ENCODE peak calls at places on chromosomes 1 and 21, in eight cellular contexts. One of them, this sample, is unnamed. For H3K4me1 and H3K9me3, the result is how much of the 10 kb centered on the place peaks cover.

GRCh38 chr1:219113261-219113660 is 60.4 kb upstream of the LYPLAL1 start:
- DNase-seq in H9: no peak
- DNase-seq in DND-41: no peak
- DNase-seq in fibroblast of lung: no peak
- DNase-seq in esophagus squamous epithelium: no peak
- DNase-seq in A549: no peak
- DNase-seq in pancreas: no peak
- DNase-seq in ovary: no peak
- DNase-seq in this sample: no peak

GRCh38 chr21:35857082-35857481 is 203.2 kb downstream of the SETD4 start:
- DNase-seq in H9: no peak
- DNase-seq in DND-41: no peak
- DNase-seq in fibroblast of lung: no peak
- DNase-seq in esophagus squamous epithelium: no peak
- DNase-seq in A549: no peak
- DNase-seq in pancreas: no peak
- DNase-seq in ovary: no peak
- DNase-seq in this sample: no peak

GRCh38 chr1:45007311-45007710 is 3.8 kb downstream of the HECTD3 start:
- DNase-seq in H9: no peak
- DNase-seq in DND-41: no peak
- DNase-seq in fibroblast of lung: no peak
- DNase-seq in esophagus squamous epithelium: no peak
- DNase-seq in A549: no peak
- DNase-seq in pancreas: no peak
- DNase-seq in ovary: no peak
- DNase-seq in this sample: no peak

GRCh38 chr1:183304466-183305122 is 113.6 kb downstream of the NMNAT2 start:
- DNase-seq in H9: no peak
- DNase-seq in DND-41: no peak
- DNase-seq in fibroblast of lung: no peak
- DNase-seq in esophagus squamous epithelium: no peak
- DNase-seq in A549: no peak
- DNase-seq in pancreas: no peak
- DNase-seq in ovary: no peak
- DNase-seq in this sample: no peak

GRCh38 chr1:230069813-230070212 is 2.8 kb downstream of the GALNT2 start:
- DNase-seq in H9: no peak
- DNase-seq in DND-41: no peak
- DNase-seq in fibroblast of lung: no peak
- DNase-seq in esophagus squamous epithelium: no peak
- DNase-seq in A549: no peak
- DNase-seq in pancreas: no peak
- DNase-seq in ovary: no peak
- DNase-seq in this sample: no peak

GRCh38 chr1:210944255-210944654 is 189.7 kb downstream of the KCNH1 start:
- DNase-seq in H9: no peak
- DNase-seq in DND-41: no peak
- DNase-seq in fibroblast of lung: no peak
- DNase-seq in esophagus squamous epithelium: no peak
- DNase-seq in A549: no peak
- DNase-seq in pancreas: no peak
- DNase-seq in ovary: no peak
- DNase-seq in this sample: no peak

GRCh38 chr1:11957891-11958290 is 22.4 kb upstream of the MFN2 start:
- DNase-seq in H9: no peak
- DNase-seq in DND-41: no peak
- DNase-seq in fibroblast of lung: no peak
- DNase-seq in esophagus squamous epithelium: no peak
- DNase-seq in A549: no peak
- DNase-seq in pancreas: no peak
- DNase-seq in ovary: no peak
- DNase-seq in this sample: no peak

GRCh38 chr1:70382682-70383081 is 28.2 kb upstream of the ANKRD13C start:
- DNase-seq in H9: no peak
- DNase-seq in DND-41: no peak
- DNase-seq in fibroblast of lung: no peak
- DNase-seq in esophagus squamous epithelium: no peak
- DNase-seq in A549: no peak
- DNase-seq in pancreas: no peak
- DNase-seq in ovary: no peak
- DNase-seq in this sample: no peak

GRCh38 chr1:11984559-11984958 is 4.3 kb downstream of the MFN2 start:
- DNase-seq in H9: no peak
- DNase-seq in DND-41: no peak
- DNase-seq in fibroblast of lung: no peak
- DNase-seq in esophagus squamous epithelium: no peak
- DNase-seq in A549: no peak
- DNase-seq in pancreas: no peak
- DNase-seq in ovary: no peak
- DNase-seq in this sample: no peak

GRCh38 chr1:119587328-119587727 is 60.7 kb downstream of the ZNF697 start:
- DNase-seq in H9: no peak
- DNase-seq in DND-41: no peak
- DNase-seq in fibroblast of lung: peak
- DNase-seq in esophagus squamous epithelium: no peak
- DNase-seq in A549: no peak
- DNase-seq in pancreas: no peak
- DNase-seq in ovary: no peak
- DNase-seq in this sample: no peak

GRCh38 chr1:172929006-172929405 is 121.7 kb downstream of the TNFSF18 start:
- DNase-seq in H9: no peak
- DNase-seq in DND-41: no peak
- DNase-seq in fibroblast of lung: peak
- DNase-seq in esophagus squamous epithelium: no peak
- DNase-seq in A549: no peak
- DNase-seq in pancreas: no peak
- DNase-seq in ovary: no peak
- DNase-seq in this sample: no peak

GRCh38 chr1:165894591-165894990 is 67.2 kb downstream of the UCK2 start:
- DNase-seq in H9: peak
- DNase-seq in DND-41: no peak
- DNase-seq in fibroblast of lung: peak
- DNase-seq in esophagus squamous epithelium: no peak
- DNase-seq in A549: no peak
- DNase-seq in pancreas: no peak
- DNase-seq in ovary: no peak
- DNase-seq in this sample: no peak

GRCh38 chr21:29613877-29614276 is 315.2 kb downstream of the BACH1 start:
- DNase-seq in H9: no peak
- DNase-seq in DND-41: no peak
- DNase-seq in fibroblast of lung: no peak
- DNase-seq in esophagus squamous epithelium: no peak
- DNase-seq in A549: no peak
- DNase-seq in pancreas: no peak
- DNase-seq in ovary: no peak
- DNase-seq in this sample: no peak

GRCh38 chr1:165543651-165544452 is at the start of gene LRRC52:
- DNase-seq in H9: peak
- DNase-seq in DND-41: no peak
- DNase-seq in fibroblast of lung: no peak
- DNase-seq in esophagus squamous epithelium: no peak
- DNase-seq in A549: no peak
- DNase-seq in pancreas: peak
- DNase-seq in ovary: peak
- DNase-seq in this sample: no peak

GRCh38 chr1:70874826-70875225 is 172.8 kb downstream of the PTGER3 start:
- DNase-seq in H9: no peak
- DNase-seq in DND-41: no peak
- DNase-seq in fibroblast of lung: no peak
- DNase-seq in esophagus squamous epithelium: no peak
- DNase-seq in A549: no peak
- DNase-seq in pancreas: no peak
- DNase-seq in ovary: no peak
- DNase-seq in this sample: no peak

GRCh38 chr21:14403681-14404318 is 20.9 kb upstream of the HSPA13 start:
- DNase-seq in H9: no peak
- DNase-seq in DND-41: peak
- DNase-seq in fibroblast of lung: peak
- DNase-seq in esophagus squamous epithelium: no peak
- DNase-seq in A549: peak
- DNase-seq in pancreas: no peak
- DNase-seq in ovary: no peak
- DNase-seq in this sample: peak

GRCh38 chr1:8649875-8650274 is 167.6 kb downstream of the RERE start:
- DNase-seq in H9: no peak
- DNase-seq in DND-41: no peak
- DNase-seq in fibroblast of lung: no peak
- DNase-seq in esophagus squamous epithelium: no peak
- DNase-seq in A549: no peak
- DNase-seq in pancreas: no peak
- DNase-seq in ovary: no peak
- DNase-seq in this sample: no peak
- H3K4me1 ChIP-seq in H9: under half
- H3K4me1 ChIP-seq in DND-41: under half
- H3K4me1 ChIP-seq in fibroblast of lung: under half
- H3K4me1 ChIP-seq in esophagus squamous epithelium: under half
- H3K4me1 ChIP-seq in A549: under half
- H3K4me1 ChIP-seq in pancreas: under half
- H3K4me1 ChIP-seq in ovary: under half
- H3K4me1 ChIP-seq in this sample: under half

GRCh38 chr1:206925116-206925736 is 3.5 kb upstream of the FCMR start:
- DNase-seq in H9: peak
- DNase-seq in DND-41: peak
- DNase-seq in fibroblast of lung: no peak
- DNase-seq in esophagus squamous epithelium: no peak
- DNase-seq in A549: no peak
- DNase-seq in pancreas: no peak
- DNase-seq in ovary: no peak
- DNase-seq in this sample: peak
- H3K27ac ChIP-seq in H9: no peak
- H3K27ac ChIP-seq in DND-41: peak
- H3K27ac ChIP-seq in fibroblast of lung: no peak
- H3K27ac ChIP-seq in esophagus squamous epithelium: peak
- H3K27ac ChIP-seq in A549: no peak
- H3K27ac ChIP-seq in pancreas: no peak
- H3K27ac ChIP-seq in ovary: no peak
- H3K27ac ChIP-seq in this sample: no peak

GRCh38 chr1:118364882-118365281 is 179.9 kb upstream of the SPAG17 start:
- DNase-seq in H9: no peak
- DNase-seq in DND-41: no peak
- DNase-seq in fibroblast of lung: no peak
- DNase-seq in esophagus squamous epithelium: no peak
- DNase-seq in A549: no peak
- DNase-seq in pancreas: no peak
- DNase-seq in ovary: no peak
- DNase-seq in this sample: no peak

GRCh38 chr1:118363396-118363795 is 178.4 kb upstream of the SPAG17 start:
- DNase-seq in H9: no peak
- DNase-seq in DND-41: no peak
- DNase-seq in fibroblast of lung: no peak
- DNase-seq in esophagus squamous epithelium: no peak
- DNase-seq in A549: no peak
- DNase-seq in pancreas: no peak
- DNase-seq in ovary: no peak
- DNase-seq in this sample: no peak

GRCh38 chr1:118366296-118366695 is 181.3 kb upstream of the SPAG17 start:
- DNase-seq in H9: no peak
- DNase-seq in DND-41: no peak
- DNase-seq in fibroblast of lung: peak
- DNase-seq in esophagus squamous epithelium: no peak
- DNase-seq in A549: no peak
- DNase-seq in pancreas: no peak
- DNase-seq in ovary: no peak
- DNase-seq in this sample: no peak

GRCh38 chr1:118360817-118361216 is 175.8 kb upstream of the SPAG17 start:
- DNase-seq in H9: no peak
- DNase-seq in DND-41: no peak
- DNase-seq in fibroblast of lung: peak
- DNase-seq in esophagus squamous epithelium: no peak
- DNase-seq in A549: no peak
- DNase-seq in pancreas: no peak
- DNase-seq in ovary: no peak
- DNase-seq in this sample: no peak
- H3K9me3 ChIP-seq in H9: under half
- H3K9me3 ChIP-seq in DND-41: under half
- H3K9me3 ChIP-seq in fibroblast of lung: under half
- H3K9me3 ChIP-seq in esophagus squamous epithelium: under half
- H3K9me3 ChIP-seq in A549: under half
- H3K9me3 ChIP-seq in pancreas: under half
- H3K9me3 ChIP-seq in ovary: under half
- H3K9me3 ChIP-seq in this sample: under half

GRCh38 chr1:174766727-174767126 is 233.0 kb upstream of the CACYBP start:
- DNase-seq in H9: no peak
- DNase-seq in DND-41: no peak
- DNase-seq in fibroblast of lung: no peak
- DNase-seq in esophagus squamous epithelium: no peak
- DNase-seq in A549: no peak
- DNase-seq in pancreas: no peak
- DNase-seq in ovary: no peak
- DNase-seq in this sample: no peak
- H3K4me1 ChIP-seq in H9: under half
- H3K4me1 ChIP-seq in DND-41: under half
- H3K4me1 ChIP-seq in fibroblast of lung: under half
- H3K4me1 ChIP-seq in esophagus squamous epithelium: under half
- H3K4me1 ChIP-seq in A549: under half
- H3K4me1 ChIP-seq in pancreas: under half
- H3K4me1 ChIP-seq in ovary: under half
- H3K4me1 ChIP-seq in this sample: under half

GRCh38 chr1:6918286-6918907 is 133.1 kb downstream of the CAMTA1 start:
- DNase-seq in H9: no peak
- DNase-seq in DND-41: no peak
- DNase-seq in fibroblast of lung: peak
- DNase-seq in esophagus squamous epithelium: no peak
- DNase-seq in A549: no peak
- DNase-seq in pancreas: no peak
- DNase-seq in ovary: no peak
- DNase-seq in this sample: no peak
- H3K27ac ChIP-seq in H9: no peak
- H3K27ac ChIP-seq in DND-41: no peak
- H3K27ac ChIP-seq in fibroblast of lung: no peak
- H3K27ac ChIP-seq in esophagus squamous epithelium: peak
- H3K27ac ChIP-seq in A549: no peak
- H3K27ac ChIP-seq in pancreas: no peak
- H3K27ac ChIP-seq in ovary: no peak
- H3K27ac ChIP-seq in this sample: no peak

This sample was measured in CD4-positive, alpha-beta memory T cell.